ENCODE peak calls at places on chromosomes 11 and 22, in five cellular contexts. U is PC-9, F is HCT116, M is GM23248, A is DND-41. Z is an unnamed sample.

GRCh38 chr11:2564008-2564530 is 119.3 kb downstream of the KCNQ1 start:
- DNase-seq in U (no peak), F (no peak), M (no peak), A (no peak), Z (no peak)

GRCh38 chr11:18731949-18732821 is 6.2 kb upstream of the IGSF22 start:
- DNase-seq in U (no peak), F (peak; percentile 19), M (peak; percentile 41), A (peak; percentile 73), Z (peak; percentile 12)

GRCh38 chr11:29280452-29280851 is 736.4 kb downstream of the KCNA4 start:
- DNase-seq in U (no peak), F (no peak), M (peak; percentile 39), A (no peak), Z (peak; percentile 51)

GRCh38 chr11:84962018-84962417 is 665.1 kb downstream of the DLG2 start:
- DNase-seq in U (no peak), F (no peak), M (no peak), A (no peak), Z (no peak)

GRCh38 chr11:107999759-108000455 is 8.8 kb upstream of the CUL5 start:
- DNase-seq in U (peak; percentile 47), F (peak; percentile 74), M (peak; percentile 36), A (peak; percentile 47), Z (peak; percentile 38)

GRCh38 chr11:65290448-65291165 is 24.1 kb upstream of the CDC42EP2 start:
- DNase-seq in U (peak; percentile 52), F (no peak), M (peak; percentile 98), A (no peak), Z (peak; percentile 93)

GRCh38 chr11:75781296-75781695 is 12.7 kb downstream of the DGAT2 start:
- DNase-seq in U (no peak), F (no peak), M (no peak), A (no peak), Z (no peak)

GRCh38 chr11:60500276-60500935 is 7.8 kb downstream of the MS4A12 start:
- DNase-seq in U (no peak), F (no peak), M (peak; percentile 6), A (no peak), Z (no peak)

GRCh38 chr22:44261164-44261860 is 51.4 kb downstream of the SHISAL1 start:
- DNase-seq in U (no peak), F (no peak), M (no peak), A (no peak), Z (no peak)

GRCh38 chr11:130999992-131000770 is 83.9 kb upstream of the SNX19 start:
- DNase-seq in U (peak; percentile 89), F (peak; percentile 19), M (peak; percentile 96), A (no peak), Z (peak; percentile 95)

GRCh38 chr22:33038131-33038772 is 19.9 kb downstream of the SYN3 start:
- DNase-seq in U (no peak), F (no peak), M (peak; percentile 81), A (no peak), Z (no peak)

GRCh38 chr11:111086058-111086457 is 159.5 kb upstream of the POU2AF2 start:
- DNase-seq in U (no peak), F (no peak), M (no peak), A (no peak), Z (no peak)

GRCh38 chr11:120883404-120884135 is 140.3 kb upstream of the TBCEL start:
- DNase-seq in U (no peak), F (no peak), M (peak; percentile 94), A (no peak), Z (peak; percentile 67)

GRCh38 chr11:68839953-68840641 is 1.6 kb downstream of the CPT1A start:
- DNase-seq in U (peak; percentile 60), F (no peak), M (peak; percentile 53), A (peak; percentile 51), Z (no peak)

GRCh38 chr22:22880645-22881044 is 7.0 kb upstream of the IGLL5 start:
- DNase-seq in U (no peak), F (no peak), M (no peak), A (no peak), Z (no peak)

GRCh38 chr22:23565942-23566715 is 14.0 kb downstream of the IGLL1 start:
- DNase-seq in U (no peak), F (no peak), M (no peak), A (peak; percentile 59), Z (no peak)

GRCh38 chr22:20610243-20610686 is 102.9 kb downstream of the MED15 start:
- DNase-seq in U (peak; percentile 17), F (no peak), M (peak; percentile 62), A (no peak), Z (peak; percentile 20)

GRCh38 chr11:17350455-17351170 is 987 bp upstream of the NCR3LG1 start:
- DNase-seq in U (no peak), F (no peak), M (peak; percentile 48), A (no peak), Z (no peak)

GRCh38 chr11:69209936-69210659 is 54.4 kb downstream of the SMIM38 start:
- DNase-seq in U (peak; percentile 82), F (no peak), M (peak; percentile 40), A (no peak), Z (no peak)

GRCh38 chr11:7485136-7485853 is at the start of gene OLFML1:
- DNase-seq in U (no peak), F (no peak), M (peak; percentile 38), A (no peak), Z (no peak)

GRCh38 chr11:35099278-35100018 is 39.5 kb upstream of the CD44 start:
- DNase-seq in U (no peak), F (no peak), M (peak; percentile 88), A (no peak), Z (peak; percentile 72)

GRCh38 chr11:47941907-47942558 is 38.3 kb upstream of the PTPRJ start:
- DNase-seq in U (peak; percentile 64), F (no peak), M (no peak), A (no peak), Z (no peak)

GRCh38 chr22:26002456-26002855 is 166.8 kb upstream of the SEZ6L start:
- DNase-seq in U (no peak), F (no peak), M (no peak), A (no peak), Z (no peak)

GRCh38 chr22:26008587-26008986 is 160.7 kb upstream of the SEZ6L start:
- DNase-seq in U (no peak), F (no peak), M (no peak), A (no peak), Z (no peak)

DNA sequence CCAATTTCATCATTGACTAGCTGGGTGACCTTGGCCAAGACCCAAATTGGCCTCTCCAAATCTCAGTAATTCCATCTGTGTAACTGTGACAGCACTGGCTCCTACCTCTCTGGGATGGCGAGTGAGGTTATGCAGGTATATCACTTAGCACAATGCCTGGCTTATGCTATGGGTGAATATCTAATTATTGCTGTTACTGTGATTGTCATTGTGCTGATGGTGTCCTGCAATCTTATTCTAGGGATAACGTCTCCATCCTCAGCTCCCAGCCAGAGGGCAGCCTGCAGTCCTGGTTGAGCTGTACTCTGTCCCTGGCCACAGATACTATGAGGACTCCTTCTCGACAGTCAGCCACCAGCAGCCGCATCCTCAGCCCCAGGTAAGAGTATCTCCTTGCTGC is 164.8 kb upstream of the SEZ6L start:
- DNase-seq in U (no peak), F (no peak), M (no peak), A (no peak), Z (no peak)
- TF ChIP-seq EZH2 in U (no peak), F (no peak), M (no peak), A (no peak), Z (no peak)

GRCh38 chr11:12377824-12378593 is 638 bp downstream of the PARVA start:
- DNase-seq in U (peak; percentile 68), F (peak; percentile 75), M (peak; percentile 93), A (no peak), Z (peak; percentile 76)

GRCh38 chr11:12377106-12377823 is at the start of gene PARVA:
- DNase-seq in U (peak; percentile 43), F (peak; percentile 15), M (peak; percentile 94), A (no peak), Z (peak; percentile 79)

GRCh38 chr11:12381875-12382274 is 4.5 kb downstream of the PARVA start:
- DNase-seq in U (no peak), F (no peak), M (no peak), A (no peak), Z (no peak)

GRCh38 chr11:12382451-12382850 is 5.1 kb downstream of the PARVA start:
- DNase-seq in U (no peak), F (no peak), M (peak; percentile 46), A (no peak), Z (no peak)

GRCh38 chr11:12380565-12381325 is 3.4 kb downstream of the PARVA start:
- DNase-seq in U (no peak), F (no peak), M (no peak), A (no peak), Z (no peak)
- H3K27me3 ChIP-seq in U (no peaks in the 10 kb centered on the region), F (no peaks in the 10 kb centered on the region), M (no peaks in the 10 kb centered on the region), A (peaks cover 2% of the 10 kb centered on the region), Z (no peaks in the 10 kb centered on the region)

GRCh38 chr22:45868586-45869443 is 108.1 kb downstream of the WNT7B start:
- DNase-seq in U (no peak), F (no peak), M (no peak), A (peak; percentile 2), Z (no peak)

GRCh38 chr22:45866398-45867117 is 110.4 kb downstream of the WNT7B start:
- DNase-seq in U (no peak), F (no peak), M (no peak), A (no peak), Z (no peak)

GRCh38 chr22:45865561-45866397 is 111.2 kb downstream of the WNT7B start:
- DNase-seq in U (no peak), F (no peak), M (no peak), A (no peak), Z (no peak)

GRCh38 chr22:45867906-45868555 is 108.9 kb downstream of the WNT7B start:
- DNase-seq in U (no peak), F (no peak), M (no peak), A (peak; percentile 1), Z (no peak)

DNA sequence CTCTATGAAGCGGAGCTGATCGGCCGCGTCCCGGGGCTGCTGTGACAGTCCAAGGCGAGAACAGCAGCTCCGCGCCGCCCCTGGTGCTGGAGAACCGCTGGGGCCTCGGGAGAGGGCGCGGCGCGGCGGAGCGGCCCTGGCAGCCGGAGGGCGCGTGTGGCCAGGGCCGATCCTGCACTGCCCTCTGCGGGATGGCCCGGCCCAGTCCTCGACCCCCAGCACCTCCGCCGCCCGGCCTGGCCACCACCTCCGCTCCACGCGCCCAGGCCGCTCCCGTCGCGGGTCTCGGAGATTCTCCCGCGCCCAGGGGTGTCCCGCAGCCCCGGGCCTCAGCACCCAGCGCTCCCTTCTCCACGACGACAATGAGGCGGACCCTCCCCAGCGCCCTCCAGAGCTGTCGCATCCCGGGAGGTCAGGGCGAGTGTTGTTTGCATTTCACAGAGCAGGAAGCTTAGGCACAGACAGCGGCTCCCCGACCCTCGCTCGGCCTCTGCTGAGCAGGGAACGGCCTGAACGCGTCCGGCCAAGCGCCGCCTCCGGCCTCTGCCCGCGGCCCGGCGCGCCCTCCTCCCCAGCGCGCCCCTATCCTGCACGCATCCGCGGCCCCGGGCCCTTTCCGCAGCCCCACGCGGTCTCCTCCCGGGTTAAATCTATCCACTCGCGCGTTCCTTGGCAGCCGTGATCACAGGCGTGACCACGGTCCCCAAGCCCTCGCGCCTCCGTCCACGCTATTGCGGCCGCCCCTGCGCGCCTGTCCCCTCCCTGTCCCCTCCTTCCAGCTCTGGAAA is 109.7 kb downstream of the WNT7B start:
- DNase-seq in U (no peak), F (no peak), M (peak; percentile 69), A (peak; percentile 3), Z (no peak)
- TF ChIP-seq EZH2 in U (no peak), F (no peak), M (no peak), A (no peak), Z (peak; percentile 82)

DNA sequence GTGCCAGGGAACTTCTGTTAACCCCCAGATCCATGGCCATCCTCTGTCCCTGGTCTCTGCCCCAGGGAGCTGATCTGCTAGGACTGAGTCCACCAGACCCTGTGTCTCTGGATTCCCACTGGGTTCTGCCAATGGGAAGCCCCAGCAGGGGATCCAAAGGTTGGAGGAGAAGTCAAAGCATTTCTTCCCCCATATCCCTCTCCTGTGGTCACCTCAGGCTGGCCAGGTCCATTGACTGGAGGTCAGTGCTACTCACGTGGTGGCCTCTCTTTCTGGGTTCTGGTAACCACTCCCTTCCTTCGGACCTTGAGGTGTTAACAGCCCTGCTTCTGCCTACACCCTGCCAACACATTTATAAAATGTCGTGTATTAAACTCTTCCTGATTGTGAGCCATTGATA is 69.7 kb upstream of the NECTIN1 start:
- DNase-seq in U (no peak), F (no peak), M (no peak), A (no peak), Z (no peak)
- H3K27me3 ChIP-seq in U (peaks cover 95% of the 10 kb centered on the region), F (peaks cover 14% of the 10 kb centered on the region), M (peaks cover 25% of the 10 kb centered on the region), A (peaks cover 19% of the 10 kb centered on the region), Z (no peaks in the 10 kb centered on the region)